ENCODE peak calls at places on chromosome 16, in six cellular contexts. One of them, this sample, is unnamed.

GRCh38 chr16:3112058-3112880 is at the start of gene ZNF205:
- DNase-seq in GM12891: no peak
- DNase-seq in K562: peak; percentile 84
- DNase-seq in HepG2: peak; percentile 70
- DNase-seq in GM12878: no peak
- DNase-seq in H1: peak; percentile 92
- DNase-seq in this sample: peak; percentile 15

GRCh38 chr16:3161235-3162018 is 26.6 kb upstream of the OR1F1 start:
- DNase-seq in GM12891: no peak
- DNase-seq in K562: no peak
- DNase-seq in HepG2: no peak
- DNase-seq in GM12878: no peak
- DNase-seq in H1: no peak
- DNase-seq in this sample: no peak

GRCh38 chr16:67246081-67246944 is 968 bp downstream of the FHOD1 start:
- DNase-seq in GM12891: peak; percentile 59
- DNase-seq in K562: peak; percentile 79
- DNase-seq in HepG2: peak; percentile 87
- DNase-seq in GM12878: no peak
- DNase-seq in H1: peak; percentile 93
- DNase-seq in this sample: peak; percentile 63

GRCh38 chr16:89982318-89982717 is 33.8 kb downstream of the DEF8 start:
- DNase-seq in GM12891: no peak
- DNase-seq in K562: no peak
- DNase-seq in HepG2: no peak
- DNase-seq in GM12878: no peak
- DNase-seq in H1: no peak
- DNase-seq in this sample: no peak

GRCh38 chr16:85148959-85149358 is 36.7 kb upstream of the CIBAR2 start:
- DNase-seq in GM12891: no peak
- DNase-seq in K562: no peak
- DNase-seq in HepG2: no peak
- DNase-seq in GM12878: no peak
- DNase-seq in H1: no peak
- DNase-seq in this sample: no peak

GRCh38 chr16:10045291-10045775 is 136.9 kb downstream of the GRIN2A start:
- DNase-seq in GM12891: no peak
- DNase-seq in K562: no peak
- DNase-seq in HepG2: no peak
- DNase-seq in GM12878: no peak
- DNase-seq in H1: no peak
- DNase-seq in this sample: no peak

GRCh38 chr16:63617047-63617989 is 1504.5 kb downstream of the CDH11 start:
- DNase-seq in GM12891: no peak
- DNase-seq in K562: no peak
- DNase-seq in HepG2: no peak
- DNase-seq in GM12878: no peak
- DNase-seq in H1: no peak
- DNase-seq in this sample: no peak

GRCh38 chr16:66300037-66300436 is 66.5 kb upstream of the CDH5 start:
- DNase-seq in GM12891: no peak
- DNase-seq in K562: no peak
- DNase-seq in HepG2: no peak
- DNase-seq in GM12878: no peak
- DNase-seq in H1: no peak
- DNase-seq in this sample: no peak

GRCh38 chr16:89314357-89314756 is 96.9 kb downstream of the ZNF778 start:
- DNase-seq in GM12891: no peak
- DNase-seq in K562: no peak
- DNase-seq in HepG2: no peak
- DNase-seq in GM12878: no peak
- DNase-seq in H1: no peak
- DNase-seq in this sample: no peak

GRCh38 chr16:75064403-75065148 is 52.0 kb downstream of the LDHD start:
- DNase-seq in GM12891: no peak
- DNase-seq in K562: no peak
- DNase-seq in HepG2: peak; percentile 83
- DNase-seq in GM12878: no peak
- DNase-seq in H1: no peak
- DNase-seq in this sample: no peak

GRCh38 chr16:26365555-26365954 is 673.8 kb downstream of the HS3ST4 start:
- DNase-seq in GM12891: no peak
- DNase-seq in K562: no peak
- DNase-seq in HepG2: no peak
- DNase-seq in GM12878: no peak
- DNase-seq in H1: no peak
- DNase-seq in this sample: no peak

GRCh38 chr16:65658339-65659275 is 536.7 kb upstream of the CDH11 start:
- DNase-seq in GM12891: no peak
- DNase-seq in K562: no peak
- DNase-seq in HepG2: no peak
- DNase-seq in GM12878: no peak
- DNase-seq in H1: no peak
- DNase-seq in this sample: no peak

GRCh38 chr16:65287307-65287706 is 165.4 kb upstream of the CDH11 start:
- DNase-seq in GM12891: no peak
- DNase-seq in K562: no peak
- DNase-seq in HepG2: no peak
- DNase-seq in GM12878: no peak
- DNase-seq in H1: no peak
- DNase-seq in this sample: no peak

GRCh38 chr16:67426950-67427349 is 4.0 kb upstream of the HSD11B2 start:
- DNase-seq in GM12891: no peak
- DNase-seq in K562: no peak
- DNase-seq in HepG2: no peak
- DNase-seq in GM12878: no peak
- DNase-seq in H1: no peak
- DNase-seq in this sample: no peak

GRCh38 chr16:66489818-66490217 is 60.1 kb downstream of the TK2 start:
- DNase-seq in GM12891: no peak
- DNase-seq in K562: no peak
- DNase-seq in HepG2: no peak
- DNase-seq in GM12878: no peak
- DNase-seq in H1: no peak
- DNase-seq in this sample: no peak

GRCh38 chr16:87320510-87321227 is 3.5 kb upstream of the C16orf95 start:
- DNase-seq in GM12891: no peak
- DNase-seq in K562: no peak
- DNase-seq in HepG2: no peak
- DNase-seq in GM12878: no peak
- DNase-seq in H1: no peak
- DNase-seq in this sample: no peak
- TF ChIP-seq TAF1 in GM12891: no peak
- TF ChIP-seq TAF1 in K562: no peak
- TF ChIP-seq TAF1 in HepG2: no peak
- TF ChIP-seq TAF1 in GM12878: no peak
- TF ChIP-seq TAF1 in H1: no peak
- TF ChIP-seq TAF1 in this sample: no peak

DNA sequence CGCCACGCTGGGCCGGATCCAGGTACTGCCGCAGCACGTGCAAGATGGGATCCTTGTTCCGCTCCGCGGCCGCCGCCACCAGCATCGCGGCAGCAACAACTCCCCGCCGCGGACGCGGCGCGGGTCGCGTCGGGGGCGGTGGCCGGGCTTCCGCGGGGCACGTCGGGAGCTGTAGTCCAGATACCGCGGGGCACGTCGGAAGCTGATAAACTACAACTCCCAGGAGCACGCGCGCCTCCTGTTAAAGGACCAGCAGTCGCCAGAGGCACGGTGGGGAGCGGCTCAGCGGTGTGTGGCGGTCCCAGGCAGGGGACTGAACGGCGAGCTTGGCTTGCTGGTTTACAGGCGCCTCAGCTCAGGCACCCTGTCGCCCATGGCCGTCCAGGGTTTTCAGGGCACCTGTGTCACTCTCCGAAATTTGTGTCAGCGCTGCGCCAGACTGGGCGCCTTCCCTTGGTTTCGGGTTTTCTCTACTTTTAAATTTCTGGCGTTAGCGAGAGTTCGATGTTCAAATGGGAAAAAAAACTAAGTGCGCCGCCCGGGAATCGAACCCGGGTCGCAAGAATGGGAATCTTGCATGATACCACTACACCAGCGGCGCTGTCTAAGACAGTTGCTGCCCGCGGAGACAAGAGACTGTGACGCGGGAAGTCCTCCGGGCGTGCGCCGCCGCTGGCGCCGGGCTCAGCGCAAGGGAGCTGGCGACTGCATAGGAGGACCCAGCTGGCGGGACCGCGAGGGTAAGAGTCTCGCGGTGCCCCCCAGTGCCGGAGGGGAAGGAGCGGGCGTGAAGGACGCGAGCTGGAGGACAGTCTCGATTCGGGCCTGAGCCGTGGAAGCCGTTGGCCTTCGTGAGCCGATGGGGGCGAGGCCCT is at the start of gene METTL26:
- DNase-seq in GM12891: peak; percentile 99
- DNase-seq in K562: peak; percentile 92
- DNase-seq in HepG2: peak; percentile 92
- DNase-seq in GM12878: peak; percentile 68
- DNase-seq in H1: peak; percentile 96
- DNase-seq in this sample: peak; percentile 99
- TF ChIP-seq POLR2A in GM12891: peak; percentile 57
- TF ChIP-seq POLR2A in K562: peak; percentile 69
- TF ChIP-seq POLR2A in HepG2: peak; percentile 72
- TF ChIP-seq POLR2A in GM12878: peak; percentile 88
- TF ChIP-seq POLR2A in H1: peak; percentile 51
- TF ChIP-seq POLR2A in this sample: peak; percentile 68

GRCh38 chr16:81767987-81768592 is 11.0 kb upstream of the PLCG2 start:
- DNase-seq in GM12891: no peak
- DNase-seq in K562: no peak
- DNase-seq in HepG2: peak; percentile 93
- DNase-seq in GM12878: no peak
- DNase-seq in H1: no peak
- DNase-seq in this sample: no peak
- TF ChIP-seq POLR2AphosphoS5 in GM12891: no peak
- TF ChIP-seq POLR2AphosphoS5 in K562: no peak
- TF ChIP-seq POLR2AphosphoS5 in HepG2: no peak
- TF ChIP-seq POLR2AphosphoS5 in GM12878: no peak
- TF ChIP-seq POLR2AphosphoS5 in H1: no peak
- TF ChIP-seq POLR2AphosphoS5 in this sample: no peak

GRCh38 chr16:70696952-70697600 is 11.2 kb upstream of the MTSS2 start:
- DNase-seq in GM12891: no peak
- DNase-seq in K562: no peak
- DNase-seq in HepG2: no peak
- DNase-seq in GM12878: no peak
- DNase-seq in H1: no peak
- DNase-seq in this sample: no peak
- TF ChIP-seq TAF1 in GM12891: no peak
- TF ChIP-seq TAF1 in K562: no peak
- TF ChIP-seq TAF1 in HepG2: no peak
- TF ChIP-seq TAF1 in GM12878: no peak
- TF ChIP-seq TAF1 in H1: no peak
- TF ChIP-seq TAF1 in this sample: no peak

GRCh38 chr16:29961479-29962343 is at the start of gene TMEM219:
- DNase-seq in GM12891: peak; percentile 98
- DNase-seq in K562: peak; percentile 98
- DNase-seq in HepG2: peak; percentile 81
- DNase-seq in GM12878: peak; percentile 70
- DNase-seq in H1: peak; percentile 96
- DNase-seq in this sample: peak; percentile 98
- TF ChIP-seq POLR2A in GM12891: peak; percentile 54
- TF ChIP-seq POLR2A in K562: peak; percentile 78
- TF ChIP-seq POLR2A in HepG2: peak; percentile 70
- TF ChIP-seq POLR2A in GM12878: peak; percentile 80
- TF ChIP-seq POLR2A in H1: peak; percentile 60
- TF ChIP-seq POLR2A in this sample: peak; percentile 73

GRCh38 chr16:57194512-57194911 is 8.4 kb downstream of the RSPRY1 start:
- DNase-seq in GM12891: no peak
- DNase-seq in K562: no peak
- DNase-seq in HepG2: peak; percentile 96
- DNase-seq in GM12878: no peak
- DNase-seq in H1: no peak
- DNase-seq in this sample: no peak
- TF ChIP-seq POLR2AphosphoS5 in GM12891: no peak
- TF ChIP-seq POLR2AphosphoS5 in K562: no peak
- TF ChIP-seq POLR2AphosphoS5 in HepG2: no peak
- TF ChIP-seq POLR2AphosphoS5 in GM12878: no peak
- TF ChIP-seq POLR2AphosphoS5 in H1: no peak
- TF ChIP-seq POLR2AphosphoS5 in this sample: no peak

GRCh38 chr16:13863075-13863765 is 56.7 kb upstream of the ERCC4 start:
- DNase-seq in GM12891: no peak
- DNase-seq in K562: no peak
- DNase-seq in HepG2: peak; percentile 72
- DNase-seq in GM12878: no peak
- DNase-seq in H1: no peak
- DNase-seq in this sample: no peak

GRCh38 chr16:13864689-13865088 is 55.3 kb upstream of the ERCC4 start:
- DNase-seq in GM12891: no peak
- DNase-seq in K562: no peak
- DNase-seq in HepG2: no peak
- DNase-seq in GM12878: no peak
- DNase-seq in H1: no peak
- DNase-seq in this sample: no peak

GRCh38 chr16:13866073-13866472 is 53.9 kb upstream of the ERCC4 start:
- DNase-seq in GM12891: peak; percentile 22
- DNase-seq in K562: peak; percentile 70
- DNase-seq in HepG2: peak; percentile 86
- DNase-seq in GM12878: no peak
- DNase-seq in H1: peak; percentile 82
- DNase-seq in this sample: peak; percentile 32
- TF ChIP-seq TAF1 in GM12891: no peak
- TF ChIP-seq TAF1 in K562: no peak
- TF ChIP-seq TAF1 in HepG2: no peak
- TF ChIP-seq TAF1 in GM12878: no peak
- TF ChIP-seq TAF1 in H1: no peak
- TF ChIP-seq TAF1 in this sample: no peak